ENCODE peak calls at places on chromosomes 4 and X, in six cellular contexts. S is substantia nigra, D is neural progenitor cell, N is putamen, H is glutamatergic neuron, V is stromal cell of bone marrow. W is an unnamed sample.

GRCh38 chr4:52780206-52780605 is 29.0 kb upstream of the ERVMER34-1 start:
- DNase-seq in S (no peak), D (no peak), N (no peak), H (no peak), V (peak; percentile 67), W (no peak)

GRCh38 chr4:169330811-169331210 is 60.1 kb upstream of the SH3RF1 start:
- DNase-seq in S (no peak), D (no peak), N (no peak), H (no peak), V (no peak), W (no peak)

GRCh38 chr4:189124149-189124758 is 816.4 kb upstream of the FRG1 start:
- DNase-seq in S (no peak), D (peak; percentile 53), N (peak; percentile 25), H (peak; percentile 65), V (peak; percentile 40), W (peak; percentile 50)

GRCh38 chr4:89301902-89302301 is 5.7 kb downstream of the GPRIN3 start:
- DNase-seq in S (no peak), D (no peak), N (no peak), H (no peak), V (no peak), W (no peak)

GRCh38 chr4:189600598-189601435 is 339.9 kb upstream of the FRG1 start:
- DNase-seq in S (no peak), D (no peak), N (no peak), H (no peak), V (no peak), W (no peak)

GRCh38 chrX:84729809-84730208 is 227.6 kb upstream of the HDX start:
- DNase-seq in S (no peak), D (peak; percentile 58), N (no peak), H (peak; percentile 31), V (no peak), W (peak; percentile 21)

GRCh38 chr4:147578057-147578476 is 39.1 kb upstream of the TMEM184C start:
- DNase-seq in S (no peak), D (no peak), N (no peak), H (no peak), V (peak; percentile 93), W (no peak)

GRCh38 chr4:24404281-24404680 is 180.1 kb downstream of the DHX15 start:
- DNase-seq in S (no peak), D (no peak), N (no peak), H (no peak), V (no peak), W (no peak)

GRCh38 chr4:53541577-53542206 is 49.6 kb downstream of the LNX1 start:
- DNase-seq in S (no peak), D (no peak), N (no peak), H (no peak), V (peak; percentile 92), W (no peak)

GRCh38 chr4:24266951-24267577 is 317.3 kb downstream of the DHX15 start:
- DNase-seq in S (no peak), D (no peak), N (no peak), H (no peak), V (no peak), W (no peak)

GRCh38 chrX:40538391-40538790 is 42.4 kb upstream of the ATP6AP2 start:
- DNase-seq in S (no peak), D (no peak), N (no peak), H (no peak), V (no peak), W (no peak)

GRCh38 chr4:78601013-78601412 is 49.4 kb downstream of the ANXA3 start:
- DNase-seq in S (no peak), D (no peak), N (peak; percentile 67), H (no peak), V (no peak), W (no peak)

GRCh38 chr4:42713371-42713770 is 56.5 kb upstream of the ATP8A1 start:
- DNase-seq in S (no peak), D (no peak), N (no peak), H (no peak), V (no peak), W (no peak)

GRCh38 chr4:53688186-53688790 is 97.0 kb upstream of the LNX1 start:
- DNase-seq in S (no peak), D (no peak), N (peak; percentile 46), H (no peak), V (peak; percentile 99), W (no peak)

GRCh38 chrX:151505796-151506195 is 57.7 kb upstream of the PASD1 start:
- DNase-seq in S (no peak), D (peak; percentile 57), N (no peak), H (peak; percentile 54), V (peak; percentile 9), W (peak; percentile 1)

GRCh38 chr4:17356926-17357325 is 155.0 kb downstream of the QDPR start:
- DNase-seq in S (no peak), D (no peak), N (no peak), H (no peak), V (no peak), W (no peak)

GRCh38 chr4:26094911-26095310 is 180.9 kb downstream of the SMIM20 start:
- DNase-seq in S (no peak), D (no peak), N (no peak), H (no peak), V (peak; percentile 53), W (no peak)

GRCh38 chrX:22742174-22742573 is 257.6 kb upstream of the DDX53 start:
- DNase-seq in S (no peak), D (no peak), N (no peak), H (peak; percentile 16), V (peak; percentile 66), W (no peak)

GRCh38 chr4:66577922-66578321 is 907.6 kb upstream of the EPHA5 start:
- DNase-seq in S (no peak), D (no peak), N (no peak), H (no peak), V (no peak), W (no peak)

GRCh38 chrX:151923648-151924047 is 11.0 kb downstream of the MAGEA4 start:
- DNase-seq in S (no peak), D (no peak), N (no peak), H (no peak), V (no peak), W (no peak)

GRCh38 chr4:2805712-2806391 is 13.0 kb downstream of the SH3BP2 start:
- DNase-seq in S (no peak), D (no peak), N (no peak), H (no peak), V (no peak), W (no peak)

GRCh38 chr4:157702821-157703220 is 470.0 kb downstream of the GASK1B start:
- DNase-seq in S (no peak), D (no peak), N (no peak), H (no peak), V (no peak), W (no peak)

GRCh38 chrX:13396887-13397286 is 77.0 kb upstream of the ATXN3L start:
- DNase-seq in S (no peak), D (no peak), N (no peak), H (no peak), V (peak; percentile 53), W (no peak)

GRCh38 chrX:24646745-24647182 is 383 bp downstream of the PCYT1B start:
- DNase-seq in S (no peak), D (peak; percentile 93), N (peak; percentile 34), H (no peak), V (no peak), W (peak; percentile 76)

GRCh38 chr4:145099653-145100052 is 1.5 kb downstream of the ABCE1 start:
- DNase-seq in S (no peak), D (no peak), N (no peak), H (no peak), V (no peak), W (peak; percentile 63)

GRCh38 chr4:6965329-6965728 is 55.7 kb downstream of the TBC1D14 start:
- DNase-seq in S (no peak), D (no peak), N (no peak), H (no peak), V (no peak), W (no peak)

GRCh38 chrX:7069556-7069955 is 78.0 kb upstream of the STS start:
- DNase-seq in S (no peak), D (no peak), N (no peak), H (no peak), V (no peak), W (no peak)

GRCh38 chrX:153735274-153735673 is 10.6 kb downstream of the ABCD1 start:
- DNase-seq in S (no peak), D (no peak), N (no peak), H (no peak), V (no peak), W (no peak)

GRCh38 chr4:16183604-16184003 is 42.7 kb downstream of the TAPT1 start:
- DNase-seq in S (no peak), D (no peak), N (no peak), H (no peak), V (no peak), W (no peak)

GRCh38 chrX:54325077-54325476 is 32.8 kb downstream of the WNK3 start:
- DNase-seq in S (no peak), D (no peak), N (no peak), H (no peak), V (no peak), W (no peak)

GRCh38 chr4:71004281-71004851 is 10.9 kb downstream of the DCK start:
- DNase-seq in S (no peak), D (peak; percentile 61), N (no peak), H (peak; percentile 36), V (no peak), W (no peak)

GRCh38 chr4:130025701-130026100 is 929.7 kb downstream of the C4orf33 start:
- DNase-seq in S (no peak), D (no peak), N (no peak), H (no peak), V (no peak), W (no peak)

GRCh38 chrX:148874621-148875020 is 374.2 kb downstream of the AFF2 start:
- DNase-seq in S (no peak), D (no peak), N (no peak), H (no peak), V (no peak), W (no peak)

GRCh38 chr4:121252224-121252806 is 88.2 kb upstream of the TNIP3 start:
- DNase-seq in S (peak; percentile 2), D (peak; percentile 88), N (peak; percentile 49), H (peak; percentile 81), V (peak; percentile 53), W (peak; percentile 88)

GRCh38 chrX:129099206-129099605 is 424.1 kb downstream of the SMARCA1 start:
- DNase-seq in S (no peak), D (peak; percentile 76), N (no peak), H (no peak), V (no peak), W (no peak)

GRCh38 chrX:55488559-55489314 is 911 bp downstream of the USP51 start:
- DNase-seq in S (peak; percentile 30), D (peak; percentile 62), N (peak; percentile 27), H (peak; percentile 67), V (peak; percentile 54), W (peak; percentile 78)